ENCODE peak calls at places on chromosome 15, in four cellular contexts. R is GM23338, I is tibial nerve, W is left ventricle myocardium inferior. B is an unnamed sample.

GRCh38 chr15:43249699-43250203 is 17.0 kb downstream of the TGM5 start:
- DNase-seq in I (no peak), R (no peak), W (no peak), B (no peak)

GRCh38 chr15:69200773-69201745 is 40.6 kb downstream of the GLCE start:
- DNase-seq in I (no peak), R (peak; percentile 28), W (no peak), B (no peak)

GRCh38 chr15:83358972-83359564 is 74.6 kb upstream of the BNC1 start:
- DNase-seq in R (no peak), W (no peak), I (no peak), B (no peak)

GRCh38 chr15:22978691-22979068 is 1.5 kb downstream of the CYFIP1 start:
- DNase-seq in W (no peak), I (no peak), R (peak; percentile 39), B (no peak)

GRCh38 chr15:92653836-92654524 is 1.6 kb downstream of the FAM174B start:
- DNase-seq in I (no peak), W (no peak), R (no peak), B (no peak)

GRCh38 chr15:35290301-35290721 is 205.2 kb upstream of the NANOGP8 start:
- DNase-seq in R (no peak), W (no peak), I (no peak), B (no peak)

GRCh38 chr15:55588070-55588817 is at the start of gene PYGO1:
- DNase-seq in I (peak; percentile 18), W (peak; percentile 61), R (peak; percentile 80), B (no peak)

GRCh38 chr15:52737720-52738119 is 52.4 kb downstream of the ONECUT1 start:
- DNase-seq in I (no peak), R (no peak), W (no peak), B (no peak)

GRCh38 chr15:78355185-78355584 is 15.0 kb downstream of the CRABP1 start:
- DNase-seq in W (no peak), R (no peak), I (no peak), B (no peak)

GRCh38 chr15:76286231-76286879 is 24.9 kb downstream of the ETFA start:
- DNase-seq in I (no peak), R (no peak), W (no peak), B (peak; percentile 5)

GRCh38 chr15:75201609-75202250 is at the start of gene C15orf39:
- DNase-seq in W (peak; percentile 74), R (peak; percentile 69), I (peak; percentile 42), B (peak; percentile 68)

GRCh38 chr15:39887832-39888231 is 32.2 kb downstream of the GPR176 start:
- DNase-seq in W (no peak), R (peak; percentile 72), I (no peak), B (no peak)

GRCh38 chr15:45660231-45660979 is 25.6 kb downstream of the SQOR start:
- DNase-seq in R (peak; percentile 36), I (no peak), W (no peak), B (no peak)

GRCh38 chr15:70469182-70469581 is 294.2 kb downstream of the UACA start:
- DNase-seq in I (no peak), R (no peak), W (no peak), B (no peak)

GRCh38 chr15:91904942-91905341 is 51.4 kb downstream of the SLCO3A1 start:
- DNase-seq in W (no peak), R (no peak), I (no peak), B (no peak)

GRCh38 chr15:41648770-41649169 is 11.4 kb upstream of the MGA start:
- DNase-seq in I (no peak), R (no peak), W (no peak), B (no peak)

GRCh38 chr15:23065836-23066235 is 26.5 kb upstream of the TUBGCP5 start:
- DNase-seq in W (no peak), R (no peak), I (no peak), B (no peak)

GRCh38 chr15:71647479-71647792 is 162.9 kb upstream of the NR2E3 start:
- DNase-seq in W (no peak), R (no peak), I (no peak), B (no peak)

GRCh38 chr15:51336011-51336410 is 2.4 kb downstream of the CYP19A1 start:
- DNase-seq in R (no peak), I (no peak), W (peak; percentile 50), B (no peak)

GRCh38 chr15:44591326-44591725 is 54.4 kb downstream of the EIF3J start:
- DNase-seq in W (no peak), I (no peak), R (no peak), B (no peak)

GRCh38 chr15:23035964-23036566 is 3.3 kb downstream of the TUBGCP5 start:
- DNase-seq in R (peak; percentile 87), W (no peak), I (no peak), B (no peak)

GRCh38 chr15:101463265-101463664 is 26.2 kb downstream of the PCSK6 start:
- DNase-seq in W (no peak), I (no peak), R (no peak), B (no peak)

GRCh38 chr15:101615986-101616848 is 36.0 kb downstream of the TM2D3 start:
- DNase-seq in I (no peak), W (peak; percentile 81), R (peak; percentile 88), B (no peak)

GRCh38 chr15:34359416-34359815 is 7.6 kb downstream of the LPCAT4 start:
- DNase-seq in I (no peak), W (no peak), R (no peak), B (no peak)

GRCh38 chr15:26759991-26760390 is 12.9 kb downstream of the GABRB3 start:
- DNase-seq in I (no peak), W (no peak), R (no peak), B (no peak)

GRCh38 chr15:33115191-33115861 is 79.2 kb downstream of the FMN1 start:
- DNase-seq in R (peak; percentile 8), I (no peak), W (no peak), B (no peak)
- H3K27ac ChIP-seq in R (no peak overlapping the region), I (no peak overlapping the region), W (no peak overlapping the region), B (no peak overlapping the region)

DNA sequence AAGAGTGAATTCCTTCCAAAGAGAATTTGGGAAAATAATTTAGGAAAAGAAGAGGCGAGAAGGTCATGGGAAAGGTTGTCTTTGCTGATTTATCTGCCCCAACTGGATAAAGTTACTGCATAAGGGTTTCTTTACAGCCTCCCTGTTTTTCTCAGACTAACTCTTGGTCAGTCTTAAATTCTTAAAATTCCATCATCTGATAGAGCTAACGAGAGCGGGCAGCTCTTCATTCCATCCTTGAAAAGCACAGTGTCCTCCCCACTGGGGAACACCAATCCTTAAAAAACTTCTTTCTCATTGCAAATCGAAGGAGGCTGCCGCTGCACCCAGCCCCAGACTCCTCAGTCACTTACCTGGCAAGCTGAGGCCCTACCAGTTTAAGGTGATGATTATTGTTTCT is 107.2 kb downstream of the PGPEP1L start:
- DNase-seq in R (peak; percentile 57), W (no peak), I (no peak), B (no peak)
- H3K4me1 ChIP-seq in R (peaks cover 31% of the 10 kb centered on the region), W (peaks cover 41% of the 10 kb centered on the region), I (peaks cover 18% of the 10 kb centered on the region), B (no peaks in the 10 kb centered on the region)

GRCh38 chr15:90162956-90163355 is 38.2 kb upstream of the SEMA4B start:
- DNase-seq in W (no peak), I (no peak), R (no peak), B (no peak)
- H3K27ac ChIP-seq in W (no peak overlapping the region), I (no peak overlapping the region), R (no peak overlapping the region), B (no peak overlapping the region)

GRCh38 chr15:60374209-60374608 is 23.6 kb downstream of the ANXA2 start:
- DNase-seq in R (no peak), I (no peak), W (no peak), B (no peak)

GRCh38 chr15:60372223-60372622 is 25.6 kb downstream of the ANXA2 start:
- DNase-seq in I (no peak), R (no peak), W (no peak), B (no peak)

GRCh38 chr15:60372756-60373155 is 25.0 kb downstream of the ANXA2 start:
- DNase-seq in R (no peak), W (no peak), I (no peak), B (no peak)

GRCh38 chr15:60373745-60374144 is 24.0 kb downstream of the ANXA2 start:
- DNase-seq in W (no peak), R (no peak), I (no peak), B (no peak)

DNA sequence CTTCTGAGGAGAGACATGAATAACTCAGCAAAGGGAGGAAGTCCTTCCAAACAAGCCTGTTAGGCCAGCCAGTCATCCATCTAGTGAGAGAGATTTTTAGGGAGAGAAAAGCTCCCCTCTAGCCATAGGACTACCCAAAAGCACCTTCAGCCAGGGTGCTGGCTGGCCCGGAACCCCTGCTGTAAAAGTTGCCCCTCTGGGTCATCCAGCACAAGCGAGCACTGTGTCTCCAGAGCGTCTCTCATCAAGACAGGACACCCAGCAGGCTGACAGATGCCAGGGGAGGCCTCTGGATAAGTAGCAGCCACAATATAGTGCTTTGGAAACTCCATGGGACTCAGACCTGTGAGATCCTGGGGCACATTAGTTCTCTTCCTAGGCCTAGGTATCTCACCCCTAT is 24.5 kb downstream of the ANXA2 start:
- DNase-seq in W (no peak), R (no peak), I (no peak), B (no peak)
- H3K4me1 ChIP-seq in W (peaks cover 99% of the 10 kb centered on the region), R (peaks cover 14% of the 10 kb centered on the region), I (peaks cover 96% of the 10 kb centered on the region), B (peaks cover 4% of the 10 kb centered on the region)

DNA sequence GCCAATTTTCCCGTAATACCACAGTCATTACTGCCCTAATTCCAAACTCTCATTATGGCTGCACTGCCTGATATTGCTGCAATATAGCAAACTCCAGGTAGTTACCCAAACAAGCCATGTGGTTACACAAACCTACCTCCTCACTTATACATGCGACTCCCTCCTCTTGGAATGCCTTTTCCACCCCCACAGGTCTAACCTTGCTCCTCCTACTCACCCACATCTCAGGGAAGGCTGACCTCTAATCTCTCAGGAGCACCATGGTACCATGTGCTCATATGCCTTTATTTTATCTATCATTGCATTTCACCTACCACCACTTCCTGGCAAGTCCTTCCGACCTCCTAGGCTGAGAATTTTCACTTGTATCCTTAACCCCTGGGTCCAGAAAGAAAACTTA is 2.9 kb downstream of the RBPMS2 start:
- DNase-seq in W (no peak), R (peak; percentile 59), I (no peak), B (no peak)
- H3K27ac ChIP-seq in W (peak overlapping the region; percentile 90), R (peak overlapping the region; percentile 91), I (no peak overlapping the region), B (no peak overlapping the region)